ENCODE peak calls at places on chromosomes 3 and 15, in four cellular contexts. One of them, this sample, is unnamed.

GRCh38 chr3:56976666-56977560 is 83.6 kb upstream of the SPATA12 start:
- DNase-seq in heart left ventricle: no peak
- DNase-seq in SK-N-SH: peak; percentile 82
- DNase-seq in IMR-90: peak; percentile 67
- DNase-seq in this sample: peak; percentile 85

GRCh38 chr3:111691293-111691909 is 96.3 kb upstream of the ZBED2 start:
- DNase-seq in IMR-90: peak; percentile 76
- DNase-seq in SK-N-SH: peak; percentile 47
- DNase-seq in heart left ventricle: no peak
- DNase-seq in this sample: no peak

GRCh38 chr15:61639491-61639890 is 410.4 kb upstream of the RORA start:
- DNase-seq in SK-N-SH: no peak
- DNase-seq in heart left ventricle: no peak
- DNase-seq in IMR-90: no peak
- DNase-seq in this sample: no peak

GRCh38 chr15:98799461-98799971 is 151.2 kb downstream of the IGF1R start:
- DNase-seq in IMR-90: peak; percentile 8
- DNase-seq in heart left ventricle: no peak
- DNase-seq in SK-N-SH: no peak
- DNase-seq in this sample: peak; percentile 53

GRCh38 chr3:170765419-170766078 is 104.4 kb downstream of the RPL22L1 start:
- DNase-seq in SK-N-SH: no peak
- DNase-seq in IMR-90: no peak
- DNase-seq in heart left ventricle: no peak
- DNase-seq in this sample: no peak

GRCh38 chr3:120263792-120264191 is 21.2 kb downstream of the GPR156 start:
- DNase-seq in heart left ventricle: no peak
- DNase-seq in IMR-90: no peak
- DNase-seq in SK-N-SH: no peak
- DNase-seq in this sample: peak; percentile 56

GRCh38 chr15:69026355-69026754 is 11.9 kb downstream of the NOX5 start:
- DNase-seq in heart left ventricle: no peak
- DNase-seq in SK-N-SH: no peak
- DNase-seq in IMR-90: no peak
- DNase-seq in this sample: no peak

GRCh38 chr15:73050561-73051297 is 1.5 kb upstream of the NEO1 start:
- DNase-seq in SK-N-SH: no peak
- DNase-seq in IMR-90: no peak
- DNase-seq in heart left ventricle: no peak
- DNase-seq in this sample: no peak

GRCh38 chr3:35739181-35739809 is 100.0 kb downstream of the ARPP21 start:
- DNase-seq in SK-N-SH: no peak
- DNase-seq in IMR-90: no peak
- DNase-seq in heart left ventricle: no peak
- DNase-seq in this sample: no peak

GRCh38 chr3:58009026-58009748 is 965 bp downstream of the FLNB start:
- DNase-seq in heart left ventricle: peak; percentile 28
- DNase-seq in IMR-90: no peak
- DNase-seq in SK-N-SH: peak; percentile 72
- DNase-seq in this sample: no peak

GRCh38 chr3:34483290-34483887 is 685.0 kb downstream of the PDCD6IP start:
- DNase-seq in heart left ventricle: no peak
- DNase-seq in SK-N-SH: no peak
- DNase-seq in IMR-90: no peak
- DNase-seq in this sample: no peak

GRCh38 chr15:91678003-91678402 is 175.5 kb upstream of the SLCO3A1 start:
- DNase-seq in SK-N-SH: no peak
- DNase-seq in heart left ventricle: no peak
- DNase-seq in IMR-90: no peak
- DNase-seq in this sample: no peak

GRCh38 chr3:53885239-53885638 is 3.3 kb upstream of the ACTR8 start:
- DNase-seq in heart left ventricle: no peak
- DNase-seq in SK-N-SH: no peak
- DNase-seq in IMR-90: peak; percentile 61
- DNase-seq in this sample: no peak

GRCh38 chr3:102460579-102460978 is 25.8 kb downstream of the ZPLD1 start:
- DNase-seq in heart left ventricle: no peak
- DNase-seq in SK-N-SH: no peak
- DNase-seq in IMR-90: peak; percentile 3
- DNase-seq in this sample: no peak

DNA sequence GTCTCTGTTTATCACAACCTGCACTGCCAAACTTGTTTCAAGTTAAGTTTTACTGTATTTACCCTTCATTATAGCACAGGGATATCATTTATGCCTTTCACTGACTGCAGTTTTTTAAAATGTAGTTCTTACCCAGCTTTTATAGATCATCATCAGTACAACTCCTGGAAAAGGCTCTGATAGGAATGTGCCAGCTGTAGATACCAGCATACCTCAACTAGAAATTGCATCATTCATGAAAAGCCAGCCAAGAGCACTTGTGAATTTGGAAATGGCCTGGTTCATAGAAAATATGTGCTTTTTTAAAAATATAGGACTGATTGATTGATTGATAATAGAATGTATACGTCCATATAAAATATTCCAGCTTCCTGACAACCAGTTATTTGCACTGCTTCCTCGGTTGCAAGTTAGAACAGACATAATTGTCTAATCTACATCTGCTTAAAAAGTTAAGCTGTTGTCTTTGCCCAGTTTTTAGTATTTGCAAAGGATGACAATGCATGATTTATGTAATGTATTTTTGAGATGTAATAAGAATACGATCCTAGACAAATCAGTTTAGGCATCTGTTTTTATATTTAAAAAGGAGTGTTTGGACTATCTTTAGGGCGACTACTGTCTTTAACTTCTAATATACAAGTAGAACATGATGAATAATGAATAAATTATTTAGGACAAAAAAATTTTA is 58.5 kb downstream of the DCUN1D1 start:
- DNase-seq in IMR-90: peak; percentile 42
- DNase-seq in SK-N-SH: no peak
- DNase-seq in heart left ventricle: no peak
- DNase-seq in this sample: no peak
- TF ChIP-seq CTCF in IMR-90: no peak
- TF ChIP-seq CTCF in SK-N-SH: no peak
- TF ChIP-seq CTCF in heart left ventricle: no peak
- TF ChIP-seq CTCF in this sample: no peak

GRCh38 chr3:141412087-141412935 is 44.0 kb downstream of the ZBTB38 start:
- DNase-seq in heart left ventricle: peak; percentile 68
- DNase-seq in SK-N-SH: no peak
- DNase-seq in IMR-90: peak; percentile 96
- DNase-seq in this sample: no peak
- H3K4me3 ChIP-seq in heart left ventricle: peak overlapping the region; percentile 12
- H3K4me3 ChIP-seq in SK-N-SH: no peak overlapping the region
- H3K4me3 ChIP-seq in IMR-90: no peak overlapping the region
- H3K4me3 ChIP-seq in this sample: no peak overlapping the region

DNA sequence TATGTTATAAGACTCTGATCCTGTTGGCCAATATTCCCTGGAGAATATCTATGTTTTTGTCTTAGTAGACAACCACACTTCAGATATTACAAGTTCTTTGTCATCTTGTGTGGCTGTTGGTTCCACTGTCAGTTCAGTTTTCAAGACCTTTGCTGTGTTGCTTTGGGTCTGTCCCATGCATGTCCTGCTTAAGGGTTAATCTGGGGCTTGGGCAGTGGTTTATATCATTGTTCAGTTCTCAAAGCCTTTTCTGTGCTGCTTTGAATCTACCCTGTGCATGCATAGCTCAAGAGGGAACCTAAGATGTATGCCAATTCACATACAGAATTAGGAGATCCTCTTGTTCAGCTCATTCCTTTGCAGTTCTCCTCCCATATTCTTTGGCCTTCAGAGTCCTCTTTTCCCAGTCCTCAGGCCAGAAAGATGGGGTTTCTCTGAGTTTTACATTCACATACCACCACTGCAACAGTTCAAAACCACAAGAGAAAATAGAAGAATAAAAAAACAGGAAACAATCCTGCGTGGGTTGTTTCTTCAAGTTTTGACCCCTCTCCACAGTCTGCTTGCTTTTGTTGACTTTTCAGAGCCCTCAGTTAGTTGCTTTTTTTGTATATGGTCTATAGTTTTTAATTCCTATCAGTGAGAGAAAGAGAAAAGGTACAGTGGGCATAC is 21.6 kb downstream of the BUB1B start:
- DNase-seq in IMR-90: no peak
- DNase-seq in SK-N-SH: no peak
- DNase-seq in heart left ventricle: no peak
- DNase-seq in this sample: no peak
- H3K36me3 ChIP-seq in IMR-90: peaks cover 1% of the 10 kb centered on the region
- H3K36me3 ChIP-seq in SK-N-SH: peaks cover 13% of the 10 kb centered on the region
- H3K36me3 ChIP-seq in heart left ventricle: no peaks in the 10 kb centered on the region
- H3K36me3 ChIP-seq in this sample: peaks cover 57% of the 10 kb centered on the region

GRCh38 chr3:167406876-167407492 is 26.9 kb upstream of the ZBBX start:
- DNase-seq in SK-N-SH: peak; percentile 8
- DNase-seq in heart left ventricle: peak; percentile 14
- DNase-seq in IMR-90: peak; percentile 15
- DNase-seq in this sample: peak; percentile 39
- TF ChIP-seq CTCF in SK-N-SH: peak; percentile 75
- TF ChIP-seq CTCF in heart left ventricle: peak; percentile 30
- TF ChIP-seq CTCF in IMR-90: peak; percentile 26
- TF ChIP-seq CTCF in this sample: peak; percentile 53

DNA sequence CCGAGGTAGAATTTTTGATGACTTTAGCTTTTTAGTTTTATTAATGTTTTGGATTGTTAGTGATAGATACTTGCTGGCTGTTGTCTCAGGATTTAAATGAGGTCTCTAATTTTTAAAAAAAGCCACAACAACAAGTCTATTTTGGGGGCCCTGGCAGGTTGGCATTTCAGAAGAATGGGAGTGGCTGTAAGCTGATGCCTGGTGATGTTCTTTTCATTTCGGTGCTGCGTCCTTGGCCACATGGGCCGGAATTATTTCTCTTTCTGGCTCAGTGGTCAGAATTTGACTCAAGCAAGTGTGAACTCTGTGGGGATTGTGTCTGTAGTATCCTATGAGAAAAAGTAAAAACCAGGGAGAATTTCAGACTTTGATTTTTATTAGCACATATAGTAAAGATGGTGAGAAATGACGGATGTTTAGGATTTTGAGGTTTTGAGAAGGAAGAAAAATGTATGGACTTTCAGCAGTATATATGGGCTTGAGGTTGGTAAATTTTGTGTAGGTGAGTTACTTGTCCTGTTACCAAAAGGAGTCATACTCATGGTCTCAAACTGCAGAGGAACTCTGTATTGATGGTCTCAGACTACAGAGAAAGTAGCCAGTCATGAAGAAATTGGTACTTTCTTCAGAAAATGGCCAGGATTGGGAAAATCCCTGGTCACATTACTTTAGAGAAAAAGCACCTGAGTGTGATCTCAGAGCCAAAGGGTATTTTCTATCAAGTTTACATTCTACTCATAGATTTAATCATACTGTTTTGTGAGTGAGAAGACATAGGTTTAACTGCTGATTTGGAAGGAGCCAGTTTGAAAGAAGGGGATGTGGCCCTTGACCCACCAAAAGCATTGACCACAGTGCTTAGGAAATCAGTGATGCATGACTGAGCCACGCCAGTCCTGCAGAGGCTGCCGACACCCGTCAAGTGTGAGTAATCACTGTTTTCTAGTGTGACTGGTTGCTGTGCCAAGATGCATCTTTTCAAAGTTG is 203.3 kb downstream of the AKAP13 start:
- DNase-seq in heart left ventricle: peak; percentile 50
- DNase-seq in SK-N-SH: no peak
- DNase-seq in IMR-90: peak; percentile 68
- DNase-seq in this sample: peak; percentile 28
- H3K4me3 ChIP-seq in heart left ventricle: peak overlapping the region; percentile 49
- H3K4me3 ChIP-seq in SK-N-SH: no peak overlapping the region
- H3K4me3 ChIP-seq in IMR-90: no peak overlapping the region
- H3K4me3 ChIP-seq in this sample: peak overlapping the region; percentile 58

DNA sequence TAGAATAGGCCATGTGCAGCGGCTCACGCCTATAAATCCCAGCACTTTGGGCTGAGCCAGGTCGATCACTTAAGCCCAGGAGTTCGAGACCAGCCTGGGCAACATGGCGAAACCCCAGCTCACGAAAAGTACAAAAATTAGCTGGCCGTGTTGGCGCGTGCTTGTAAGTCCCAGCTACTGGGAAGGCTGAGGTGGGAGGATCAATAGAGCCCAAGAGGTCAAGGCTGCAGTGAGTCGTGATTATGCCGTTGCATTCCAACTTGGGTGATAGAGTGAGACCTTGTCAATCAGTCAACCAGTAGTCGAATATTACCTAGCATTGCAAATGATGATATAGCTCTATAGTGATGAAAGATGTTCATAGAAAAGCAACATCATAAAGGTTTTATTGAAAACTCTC is 51.9 kb downstream of the USP8 start:
- DNase-seq in heart left ventricle: no peak
- DNase-seq in IMR-90: no peak
- DNase-seq in SK-N-SH: no peak
- DNase-seq in this sample: no peak
- H3K36me3 ChIP-seq in heart left ventricle: peaks cover 100% of the 10 kb centered on the region
- H3K36me3 ChIP-seq in IMR-90: peaks cover 32% of the 10 kb centered on the region
- H3K36me3 ChIP-seq in SK-N-SH: peaks cover 38% of the 10 kb centered on the region
- H3K36me3 ChIP-seq in this sample: peaks cover 36% of the 10 kb centered on the region

GRCh38 chr3:18758047-18758704 is 333.0 kb upstream of the SATB1 start:
- DNase-seq in IMR-90: no peak
- DNase-seq in SK-N-SH: peak; percentile 27
- DNase-seq in heart left ventricle: no peak
- DNase-seq in this sample: no peak
- TF ChIP-seq CTCF in IMR-90: no peak
- TF ChIP-seq CTCF in SK-N-SH: peak; percentile 65
- TF ChIP-seq CTCF in heart left ventricle: peak; percentile 36
- TF ChIP-seq CTCF in this sample: peak; percentile 73

GRCh38 chr15:65782096-65782495 is 10.0 kb downstream of the DENND4A start:
- DNase-seq in SK-N-SH: no peak
- DNase-seq in heart left ventricle: no peak
- DNase-seq in IMR-90: no peak
- DNase-seq in this sample: no peak

GRCh38 chr15:65778269-65778668 is 13.8 kb downstream of the DENND4A start:
- DNase-seq in IMR-90: no peak
- DNase-seq in heart left ventricle: no peak
- DNase-seq in SK-N-SH: no peak
- DNase-seq in this sample: no peak

GRCh38 chr15:65773386-65774111 is 18.5 kb downstream of the DENND4A start:
- DNase-seq in heart left ventricle: no peak
- DNase-seq in SK-N-SH: no peak
- DNase-seq in IMR-90: no peak
- DNase-seq in this sample: no peak

GRCh38 chr15:65772909-65773308 is 19.2 kb downstream of the DENND4A start:
- DNase-seq in IMR-90: no peak
- DNase-seq in SK-N-SH: no peak
- DNase-seq in heart left ventricle: no peak
- DNase-seq in this sample: no peak

DNA sequence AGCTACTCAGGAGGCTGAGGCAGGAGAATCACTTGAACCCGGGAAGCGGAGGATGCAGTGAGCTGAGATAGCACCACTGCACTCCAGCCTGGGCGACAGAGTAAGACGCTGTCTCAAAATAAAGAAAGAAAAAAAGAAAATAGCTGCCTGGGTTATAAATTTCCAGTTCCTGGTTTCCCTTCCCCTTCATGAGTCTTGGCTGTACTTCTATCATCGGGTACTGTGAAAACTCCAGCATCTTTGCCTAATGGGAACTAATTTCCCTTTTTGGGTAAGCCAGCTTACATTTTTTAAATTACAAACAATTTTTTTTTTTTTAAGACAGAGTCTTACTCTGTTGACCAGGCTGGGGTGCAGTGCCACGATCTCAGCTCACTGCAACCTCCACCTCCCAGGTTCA is 15.0 kb downstream of the DENND4A start:
- DNase-seq in SK-N-SH: no peak
- DNase-seq in IMR-90: no peak
- DNase-seq in heart left ventricle: no peak
- DNase-seq in this sample: no peak
- H3K4me3 ChIP-seq in SK-N-SH: no peak overlapping the region
- H3K4me3 ChIP-seq in IMR-90: no peak overlapping the region
- H3K4me3 ChIP-seq in heart left ventricle: no peak overlapping the region
- H3K4me3 ChIP-seq in this sample: no peak overlapping the region